ENCODE peak calls at places on chromosomes 7 and 10, in four cellular contexts. One of them, this sample, is unnamed.

GRCh38 chr10:77274046-77274795 is 363.4 kb downstream of the KCNMA1 start:
- DNase-seq in GM12865: no peak
- DNase-seq in astrocyte of the spinal cord: no peak
- DNase-seq in fibroblast of lung: peak
- DNase-seq in this sample: no peak

GRCh38 chr7:96962221-96962620 is 43.1 kb upstream of the DLX6 start:
- DNase-seq in GM12865: no peak
- DNase-seq in astrocyte of the spinal cord: peak
- DNase-seq in fibroblast of lung: peak
- DNase-seq in this sample: no peak

GRCh38 chr10:124996854-124997215 is 54.9 kb downstream of the ZRANB1 start:
- DNase-seq in GM12865: no peak
- DNase-seq in astrocyte of the spinal cord: no peak
- DNase-seq in fibroblast of lung: no peak
- DNase-seq in this sample: no peak

GRCh38 chr7:66771795-66772194 is 31.3 kb downstream of the RABGEF1 start:
- DNase-seq in GM12865: no peak
- DNase-seq in astrocyte of the spinal cord: no peak
- DNase-seq in fibroblast of lung: no peak
- DNase-seq in this sample: no peak

GRCh38 chr7:1897861-1898627 is 228.0 kb downstream of the ELFN1 start:
- DNase-seq in GM12865: no peak
- DNase-seq in astrocyte of the spinal cord: no peak
- DNase-seq in fibroblast of lung: no peak
- DNase-seq in this sample: no peak

GRCh38 chr10:131429942-131430341 is 118.4 kb upstream of the TCERG1L start:
- DNase-seq in GM12865: no peak
- DNase-seq in astrocyte of the spinal cord: no peak
- DNase-seq in fibroblast of lung: no peak
- DNase-seq in this sample: no peak

GRCh38 chr7:84149573-84149972 is 45.0 kb downstream of the SEMA3A start:
- DNase-seq in GM12865: no peak
- DNase-seq in astrocyte of the spinal cord: no peak
- DNase-seq in fibroblast of lung: no peak
- DNase-seq in this sample: no peak

GRCh38 chr7:44977956-44978355 is 859 bp downstream of the MYO1G start:
- DNase-seq in GM12865: no peak
- DNase-seq in astrocyte of the spinal cord: no peak
- DNase-seq in fibroblast of lung: no peak
- DNase-seq in this sample: no peak

GRCh38 chr7:141295367-141295895 is 221.6 kb downstream of the TMEM178B start:
- DNase-seq in GM12865: no peak
- DNase-seq in astrocyte of the spinal cord: no peak
- DNase-seq in fibroblast of lung: no peak
- DNase-seq in this sample: no peak

GRCh38 chr7:121172484-121172883 is 156.3 kb upstream of the WNT16 start:
- DNase-seq in GM12865: no peak
- DNase-seq in astrocyte of the spinal cord: no peak
- DNase-seq in fibroblast of lung: no peak
- DNase-seq in this sample: no peak

GRCh38 chr10:93259126-93259525 is 185.4 kb downstream of the CYP26A1 start:
- DNase-seq in GM12865: no peak
- DNase-seq in astrocyte of the spinal cord: no peak
- DNase-seq in fibroblast of lung: no peak
- DNase-seq in this sample: no peak

GRCh38 chr7:80078159-80078731 is 56.4 kb upstream of the GNAI1 start:
- DNase-seq in GM12865: no peak
- DNase-seq in astrocyte of the spinal cord: peak
- DNase-seq in fibroblast of lung: peak
- DNase-seq in this sample: no peak
- H3K4me3 ChIP-seq in GM12865: no peak
- H3K4me3 ChIP-seq in astrocyte of the spinal cord: peak
- H3K4me3 ChIP-seq in fibroblast of lung: peak
- H3K4me3 ChIP-seq in this sample: no peak

GRCh38 chr10:22343761-22344160 is 1.5 kb upstream of the SPAG6 start:
- DNase-seq in GM12865: no peak
- DNase-seq in astrocyte of the spinal cord: no peak
- DNase-seq in fibroblast of lung: no peak
- DNase-seq in this sample: no peak
- H3K4me3 ChIP-seq in GM12865: no peak
- H3K4me3 ChIP-seq in astrocyte of the spinal cord: no peak
- H3K4me3 ChIP-seq in fibroblast of lung: no peak
- H3K4me3 ChIP-seq in this sample: no peak

GRCh38 chr10:83988435-83988834 is 150.9 kb upstream of the GHITM start:
- DNase-seq in GM12865: no peak
- DNase-seq in astrocyte of the spinal cord: no peak
- DNase-seq in fibroblast of lung: no peak
- DNase-seq in this sample: peak

GRCh38 chr10:83987216-83987615 is 152.1 kb upstream of the GHITM start:
- DNase-seq in GM12865: no peak
- DNase-seq in astrocyte of the spinal cord: no peak
- DNase-seq in fibroblast of lung: no peak
- DNase-seq in this sample: no peak

GRCh38 chr10:83991986-83992753 is 147.1 kb upstream of the GHITM start:
- DNase-seq in GM12865: peak
- DNase-seq in astrocyte of the spinal cord: no peak
- DNase-seq in fibroblast of lung: peak
- DNase-seq in this sample: peak

GRCh38 chr10:83986800-83987199 is 152.5 kb upstream of the GHITM start:
- DNase-seq in GM12865: no peak
- DNase-seq in astrocyte of the spinal cord: no peak
- DNase-seq in fibroblast of lung: no peak
- DNase-seq in this sample: no peak

DNA sequence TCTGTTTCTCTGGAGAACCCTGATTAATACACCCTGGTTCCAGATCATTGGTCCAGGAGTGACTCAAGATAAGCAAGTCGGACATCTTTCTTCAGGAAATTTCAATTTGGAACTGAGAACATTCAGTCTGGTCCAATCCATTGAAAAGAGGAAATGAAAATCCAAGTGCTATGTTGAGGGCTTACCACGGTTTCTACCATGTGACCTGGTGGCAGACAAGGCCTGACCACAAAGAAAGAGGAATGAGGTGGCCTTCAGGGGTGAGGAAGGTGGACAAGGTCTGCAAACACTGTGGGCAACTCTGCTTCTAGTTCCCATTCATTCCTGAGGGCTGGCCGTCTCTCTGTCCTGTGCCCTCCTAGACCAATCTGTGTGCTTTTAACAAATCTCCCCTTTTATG is 149.2 kb upstream of the GHITM start:
- DNase-seq in GM12865: peak
- DNase-seq in astrocyte of the spinal cord: no peak
- DNase-seq in fibroblast of lung: no peak
- DNase-seq in this sample: no peak
- H3K4me3 ChIP-seq in GM12865: no peak
- H3K4me3 ChIP-seq in astrocyte of the spinal cord: no peak
- H3K4me3 ChIP-seq in fibroblast of lung: no peak
- H3K4me3 ChIP-seq in this sample: no peak

DNA sequence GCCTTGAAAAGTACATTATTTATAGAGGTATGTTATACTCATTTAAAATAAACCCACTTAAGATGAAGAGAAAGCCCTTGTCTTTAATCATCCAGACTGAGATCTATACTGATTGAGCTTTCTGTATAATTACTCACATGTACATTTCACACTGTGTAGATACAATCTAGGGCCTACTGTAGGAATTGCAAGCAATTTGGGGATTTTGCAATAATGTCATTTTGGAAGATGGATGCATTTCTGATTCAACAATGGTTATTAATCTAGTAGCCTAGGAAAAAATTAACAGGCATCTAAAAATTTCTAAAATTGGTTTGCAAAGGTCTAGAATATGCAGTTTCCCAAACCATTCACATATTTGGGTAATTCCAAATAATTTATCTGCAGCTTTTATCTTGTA is 132.2 kb downstream of the PDE1C start:
- DNase-seq in GM12865: no peak
- DNase-seq in astrocyte of the spinal cord: no peak
- DNase-seq in fibroblast of lung: no peak
- DNase-seq in this sample: no peak
- H3K4me3 ChIP-seq in GM12865: no peak
- H3K4me3 ChIP-seq in astrocyte of the spinal cord: no peak
- H3K4me3 ChIP-seq in fibroblast of lung: no peak
- H3K4me3 ChIP-seq in this sample: no peak

DNA sequence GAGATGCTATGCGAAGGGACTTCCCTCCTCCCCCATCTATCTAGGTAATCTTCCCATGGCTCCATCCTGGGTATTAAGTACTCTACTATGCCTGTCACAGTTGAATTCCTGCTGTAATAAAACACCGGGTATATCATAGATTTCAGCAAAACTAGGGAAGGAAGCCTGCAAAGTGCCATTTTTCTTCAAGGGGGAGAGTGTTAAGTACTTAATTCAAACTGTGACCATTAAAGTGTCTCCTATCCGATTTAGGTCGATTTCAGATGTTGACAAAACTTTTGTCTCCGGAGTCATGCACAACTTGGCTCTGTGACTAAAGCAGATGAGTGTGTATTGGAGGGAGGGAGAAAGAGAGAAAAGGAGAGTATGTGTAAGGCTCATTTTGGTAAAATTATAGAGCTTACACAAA is 4.6 kb downstream of the HOXA4 start:
- DNase-seq in GM12865: no peak
- DNase-seq in astrocyte of the spinal cord: no peak
- DNase-seq in fibroblast of lung: peak
- DNase-seq in this sample: no peak
- H3K4me3 ChIP-seq in GM12865: no peak
- H3K4me3 ChIP-seq in astrocyte of the spinal cord: no peak
- H3K4me3 ChIP-seq in fibroblast of lung: no peak
- H3K4me3 ChIP-seq in this sample: no peak

DNA sequence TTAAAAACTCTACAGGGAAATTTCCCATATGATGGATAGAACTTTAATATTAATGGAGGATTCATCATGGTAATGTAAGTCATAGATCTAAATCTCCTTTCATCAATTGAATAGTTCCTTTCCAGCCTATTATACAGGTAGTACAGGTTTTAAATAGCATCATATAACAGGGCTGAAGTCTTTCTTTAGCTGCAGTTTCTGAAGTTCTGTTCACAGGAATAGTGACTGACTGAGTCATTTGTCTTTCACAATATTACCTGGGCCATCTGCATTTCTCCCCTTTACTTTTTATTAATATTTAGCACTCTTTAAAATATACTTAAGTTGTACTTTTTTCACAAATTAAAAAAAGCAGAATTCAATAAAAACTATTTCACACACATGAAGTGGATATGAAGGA is 12.6 kb upstream of the NPVF start:
- DNase-seq in GM12865: no peak
- DNase-seq in astrocyte of the spinal cord: no peak
- DNase-seq in fibroblast of lung: no peak
- DNase-seq in this sample: no peak
- H3K4me3 ChIP-seq in GM12865: no peak
- H3K4me3 ChIP-seq in astrocyte of the spinal cord: no peak
- H3K4me3 ChIP-seq in fibroblast of lung: no peak
- H3K4me3 ChIP-seq in this sample: no peak

This sample was measured in Jurkat, Clone E6-1.